ENCODE peak calls at places on chromosomes 16 and 17, in seven cellular contexts. O, C, S, N, X, P and M are unnamed samples.

GRCh38 chr17:31696184-31696602 is 162.9 kb downstream of the COPRS start:
- DNase-seq in O (no peak), C (no peak), S (peak), N (no peak), X (no peak), P (no peak), M (peak)

GRCh38 chr16:11871193-11871592 is 19.9 kb upstream of the RSL1D1 start:
- DNase-seq in O (no peak), C (no peak), S (peak), N (no peak), X (no peak), P (peak), M (no peak)

GRCh38 chr16:83935005-83935857 is 17.8 kb upstream of the OSGIN1 start:
- DNase-seq in O (no peak), C (no peak), S (no peak), N (no peak), X (no peak), P (no peak), M (no peak)

GRCh38 chr17:79248843-79249242 is 174.2 kb downstream of the ENGASE start:
- DNase-seq in O (no peak), C (no peak), S (no peak), N (no peak), X (no peak), P (no peak), M (no peak)

GRCh38 chr17:78484300-78485159 is 92.7 kb downstream of the DNAH17 start:
- DNase-seq in O (peak), C (peak), S (peak), N (peak), X (no peak), P (no peak), M (peak)

GRCh38 chr16:1317479-1318267 is 8.2 kb downstream of the UBE2I start:
- DNase-seq in O (no peak), C (no peak), S (no peak), N (no peak), X (no peak), P (no peak), M (no peak)

GRCh38 chr16:53768593-53768992 is 64.6 kb downstream of the FTO start:
- DNase-seq in O (no peak), C (no peak), S (peak), N (no peak), X (peak), P (no peak), M (no peak)

GRCh38 chr17:74805543-74805991 is 29.4 kb upstream of the NAT9 start:
- DNase-seq in O (no peak), C (no peak), S (no peak), N (no peak), X (no peak), P (no peak), M (no peak)

GRCh38 chr17:3710951-3711383 is 12.7 kb upstream of the HASPIN start:
- DNase-seq in O (peak), C (peak), S (peak), N (peak), X (peak), P (no peak), M (peak)

GRCh38 chr17:43905400-43905984 is 1.8 kb downstream of the MPP2 start:
- DNase-seq in O (no peak), C (no peak), S (no peak), N (no peak), X (no peak), P (no peak), M (no peak)

GRCh38 chr17:73952498-73953205 is 250.8 kb upstream of the RPL38 start:
- DNase-seq in O (peak), C (no peak), S (no peak), N (peak), X (no peak), P (peak), M (peak)

GRCh38 chr17:68199837-68200688 is 47.8 kb upstream of the AMZ2 start:
- DNase-seq in O (no peak), C (no peak), S (no peak), N (no peak), X (no peak), P (no peak), M (no peak)

GRCh38 chr16:30377050-30377811 is 2.6 kb downstream of the MYL11 start:
- DNase-seq in O (no peak), C (no peak), S (no peak), N (no peak), X (no peak), P (no peak), M (no peak)

GRCh38 chr17:43328650-43329049 is 70.1 kb upstream of the ARL4D start:
- DNase-seq in O (no peak), C (no peak), S (no peak), N (no peak), X (no peak), P (no peak), M (no peak)

GRCh38 chr17:72850410-72850809 is 242.1 kb downstream of the SLC39A11 start:
- DNase-seq in O (no peak), C (no peak), S (peak), N (no peak), X (no peak), P (no peak), M (no peak)

GRCh38 chr16:80056334-80056733 is 455.8 kb upstream of the MAF start:
- DNase-seq in O (no peak), C (no peak), S (peak), N (no peak), X (no peak), P (no peak), M (no peak)

GRCh38 chr16:26599786-26600107 is 467.0 kb upstream of the C16orf82 start:
- DNase-seq in O (no peak), C (no peak), S (no peak), N (no peak), X (no peak), P (no peak), M (no peak)

GRCh38 chr16:67396159-67396774 is 3.0 kb upstream of the TPPP3 start:
- DNase-seq in O (no peak), C (no peak), S (peak), N (no peak), X (no peak), P (peak), M (peak)

GRCh38 chr17:79125503-79125902 is 50.9 kb downstream of the ENGASE start:
- DNase-seq in O (no peak), C (no peak), S (no peak), N (no peak), X (no peak), P (no peak), M (no peak)

GRCh38 chr17:80853076-80853475 is 138.6 kb upstream of the CHMP6 start:
- DNase-seq in O (no peak), C (no peak), S (no peak), N (no peak), X (no peak), P (no peak), M (no peak)

GRCh38 chr16:30472328-30472942 is at the start of gene ITGAL:
- DNase-seq in O (peak), C (peak), S (no peak), N (peak), X (no peak), P (no peak), M (peak)

GRCh38 chr17:78147315-78147998 is 1.3 kb downstream of the C17orf99 start:
- DNase-seq in O (no peak), C (no peak), S (no peak), N (no peak), X (no peak), P (no peak), M (peak)

GRCh38 chr16:19344224-19344801 is 58.8 kb downstream of the CLEC19A start:
- DNase-seq in O (no peak), C (no peak), S (no peak), N (no peak), X (no peak), P (peak), M (no peak)

GRCh38 chr17:31744541-31744951 is 114.5 kb downstream of the COPRS start:
- DNase-seq in O (no peak), C (no peak), S (no peak), N (no peak), X (no peak), P (no peak), M (no peak)

GRCh38 chr16:53433509-53433908 is 762 bp upstream of the RBL2 start:
- DNase-seq in O (no peak), C (no peak), S (no peak), N (no peak), X (no peak), P (no peak), M (no peak)

GRCh38 chr17:50148226-50149098 is 2.0 kb downstream of the PPP1R9B start:
- DNase-seq in O (peak), C (peak), S (peak), N (peak), X (peak), P (no peak), M (peak)

GRCh38 chr17:66547170-66547865 is 244.9 kb downstream of the PRKCA start:
- DNase-seq in O (no peak), C (no peak), S (no peak), N (no peak), X (no peak), P (no peak), M (no peak)

GRCh38 chr17:1752425-1752941 is 9.4 kb upstream of the SERPINF1 start:
- DNase-seq in O (no peak), C (no peak), S (no peak), N (no peak), X (peak), P (no peak), M (peak)

GRCh38 chr16:23382279-23382678 is 70.7 kb downstream of the COG7 start:
- DNase-seq in O (no peak), C (no peak), S (no peak), N (no peak), X (no peak), P (peak), M (no peak)

GRCh38 chr17:76585048-76585648 is 512 bp downstream of the ST6GALNAC2 start:
- DNase-seq in O (no peak), C (no peak), S (no peak), N (no peak), X (no peak), P (no peak), M (peak)

GRCh38 chr17:77086433-77087010 is 54.2 kb upstream of the SEC14L1 start:
- DNase-seq in O (peak), C (peak), S (peak), N (peak), X (peak), P (peak), M (peak)

GRCh38 chr16:7330709-7331108 is 1.9 kb upstream of the RBFOX1 start:
- DNase-seq in O (no peak), C (no peak), S (no peak), N (no peak), X (no peak), P (no peak), M (no peak)

GRCh38 chr17:47785538-47786123 is 36.0 kb downstream of the OSBPL7 start:
- DNase-seq in O (no peak), C (no peak), S (no peak), N (no peak), X (peak), P (no peak), M (no peak)